ENCODE peak calls at places on chromosomes 3 and 15, in ten cellular contexts. T is HT1080, U is non-pigmented ciliary epithelial cell, E is NAMALWA, P is mucosa of gallbladder, Q is iris pigment epithelial cell, D is iPS DF 6.9, G is AG04450, X is C1 segment of cervical spinal cord, F is aorta. M is an unnamed sample.

GRCh38 chr3:52848617-52849016 is 13.8 kb upstream of the MUSTN1 start:
- DNase-seq in T (peak), U (peak), E (no peak), P (no peak), Q (peak), D (no peak), G (peak), X (no peak), F (no peak), M (peak)

GRCh38 chr3:48151058-48151806 is 37.0 kb downstream of the CDC25A start:
- DNase-seq in T (peak), U (peak), E (peak), P (peak), Q (peak), D (peak), G (peak), X (peak), F (peak), M (peak)

GRCh38 chr3:32120480-32120879 is 14.1 kb downstream of the GPD1L start:
- DNase-seq in T (no peak), U (no peak), E (no peak), P (no peak), Q (no peak), D (no peak), G (no peak), X (no peak), F (no peak), M (no peak)

GRCh38 chr15:49215768-49216739 is 46.0 kb downstream of the GALK2 start:
- DNase-seq in T (peak), U (no peak), E (peak), P (no peak), Q (no peak), D (no peak), G (no peak), X (no peak), F (no peak), M (no peak)

GRCh38 chr15:37824717-37825382 is 109.6 kb upstream of the TMCO5A start:
- DNase-seq in T (peak), U (peak), E (no peak), P (no peak), Q (peak), D (no peak), G (peak), X (no peak), F (no peak), M (peak)

GRCh38 chr3:56453027-56453426 is 15.2 kb downstream of the ERC2 start:
- DNase-seq in T (peak), U (no peak), E (no peak), P (no peak), Q (no peak), D (no peak), G (no peak), X (no peak), F (no peak), M (no peak)

GRCh38 chr15:47756872-47757271 is 39.6 kb downstream of the SEMA6D start:
- DNase-seq in T (peak), U (peak), E (no peak), P (no peak), Q (peak), D (no peak), G (peak), X (peak), F (peak), M (peak)

GRCh38 chr3:16136042-16136441 is 38.4 kb upstream of the GALNT15 start:
- DNase-seq in T (no peak), U (no peak), E (no peak), P (no peak), Q (peak), D (no peak), G (no peak), X (no peak), F (no peak), M (peak)

GRCh38 chr3:10464068-10464434 is 41.3 kb downstream of the ATP2B2 start:
- DNase-seq in T (no peak), U (no peak), E (peak), P (no peak), Q (no peak), D (no peak), G (no peak), X (no peak), F (no peak), M (no peak)

GRCh38 chr3:153614131-153614530 is 452.1 kb downstream of the RAP2B start:
- DNase-seq in T (no peak), U (no peak), E (no peak), P (no peak), Q (no peak), D (no peak), G (no peak), X (no peak), F (no peak), M (no peak)

GRCh38 chr3:34073141-34073540 is 274.7 kb downstream of the PDCD6IP start:
- DNase-seq in T (no peak), U (no peak), E (no peak), P (no peak), Q (no peak), D (no peak), G (no peak), X (no peak), F (no peak), M (no peak)

GRCh38 chr3:101292027-101292426 is 28.3 kb downstream of the IMPG2 start:
- DNase-seq in T (no peak), U (no peak), E (no peak), P (no peak), Q (peak), D (no peak), G (peak), X (no peak), F (no peak), M (peak)

GRCh38 chr3:10546181-10546624 is 40.8 kb upstream of the ATP2B2 start:
- DNase-seq in T (no peak), U (no peak), E (no peak), P (no peak), Q (no peak), D (no peak), G (no peak), X (no peak), F (no peak), M (no peak)

GRCh38 chr15:55108448-55108847 is 88.3 kb downstream of the RSL24D1 start:
- DNase-seq in T (no peak), U (no peak), E (no peak), P (no peak), Q (no peak), D (no peak), G (no peak), X (no peak), F (no peak), M (no peak)

GRCh38 chr3:186237915-186238314 is 124.1 kb downstream of the DGKG start:
- DNase-seq in T (no peak), U (no peak), E (no peak), P (no peak), Q (no peak), D (no peak), G (no peak), X (no peak), F (no peak), M (no peak)